ENCODE peak calls at places on chromosome 21, in eight cellular contexts. E, V, P, A, Y, G, I and X are unnamed samples.
A peak's percentile ranks its signal among the peaks of the same experiment; 100 is the strongest.

GRCh38 chr21:46639489-46640386 is 4.3 kb downstream of the PRMT2 start:
- DNase-seq in E (no peak), V (no peak), P (no peak), A (no peak), Y (no peak), G (no peak), I (no peak), X (peak; percentile 48)

GRCh38 chr21:36111238-36111637 is 23.6 kb upstream of the CBR3 start:
- DNase-seq in E (no peak), V (no peak), P (peak; percentile 80), A (no peak), Y (no peak), G (no peak), I (peak; percentile 57), X (no peak)

GRCh38 chr21:39863111-39863510 is 4.1 kb upstream of the PCP4 start:
- DNase-seq in E (no peak), V (no peak), P (no peak), A (peak; percentile 63), Y (peak; percentile 71), G (no peak), I (peak; percentile 65), X (no peak)

GRCh38 chr21:28712396-28712795 is 280.3 kb downstream of the LTN1 start:
- DNase-seq in E (no peak), V (no peak), P (no peak), A (no peak), Y (no peak), G (no peak), I (no peak), X (no peak)

GRCh38 chr21:14886001-14886400 is 178.8 kb downstream of the NRIP1 start:
- DNase-seq in E (no peak), V (no peak), P (no peak), A (no peak), Y (no peak), G (no peak), I (no peak), X (no peak)

GRCh38 chr21:24093032-24093431 is 1514.2 kb downstream of the MRPL39 start:
- DNase-seq in E (no peak), V (no peak), P (no peak), A (no peak), Y (no peak), G (no peak), I (no peak), X (no peak)

GRCh38 chr21:28674807-28675206 is 317.9 kb downstream of the LTN1 start:
- DNase-seq in E (no peak), V (no peak), P (no peak), A (no peak), Y (no peak), G (no peak), I (no peak), X (no peak)

GRCh38 chr21:45288441-45288841 is 746 bp upstream of the POFUT2 start:
- DNase-seq in E (peak; percentile 66), V (peak; percentile 46), P (peak; percentile 80), A (peak; percentile 30), Y (no peak), G (no peak), I (no peak), X (no peak)

GRCh38 chr21:21688877-21689276 is 690.7 kb downstream of the NCAM2 start:
- DNase-seq in E (no peak), V (peak; percentile 58), P (peak; percentile 34), A (no peak), Y (no peak), G (no peak), I (no peak), X (peak; percentile 62)

GRCh38 chr21:45309069-45309521 is 21.4 kb upstream of the POFUT2 start:
- DNase-seq in E (no peak), V (peak; percentile 84), P (peak; percentile 88), A (peak; percentile 47), Y (no peak), G (peak; percentile 77), I (peak; percentile 74), X (peak; percentile 76)

GRCh38 chr21:46110499-46111192 is 12.7 kb downstream of the COL6A2 start:
- DNase-seq in E (peak; percentile 89), V (peak; percentile 39), P (peak; percentile 67), A (peak; percentile 21), Y (peak; percentile 28), G (peak; percentile 79), I (peak; percentile 59), X (peak; percentile 35)

GRCh38 chr21:29185172-29185571 is 54.7 kb downstream of the MAP3K7CL start:
- DNase-seq in E (no peak), V (no peak), P (no peak), A (no peak), Y (no peak), G (no peak), I (no peak), X (no peak)

GRCh38 chr21:45532826-45533730 is 9.2 kb downstream of the SLC19A1 start:
- DNase-seq in E (peak; percentile 63), V (no peak), P (peak; percentile 79), A (peak; percentile 68), Y (no peak), G (peak; percentile 15), I (peak; percentile 56), X (no peak)

GRCh38 chr21:32829504-32829903 is 57.9 kb upstream of the PAXBP1 start:
- DNase-seq in E (no peak), V (no peak), P (no peak), A (no peak), Y (no peak), G (no peak), I (no peak), X (no peak)

GRCh38 chr21:45875416-45875760 is 106.2 kb upstream of the COL6A1 start:
- DNase-seq in E (no peak), V (no peak), P (no peak), A (no peak), Y (no peak), G (no peak), I (no peak), X (no peak)

DNA sequence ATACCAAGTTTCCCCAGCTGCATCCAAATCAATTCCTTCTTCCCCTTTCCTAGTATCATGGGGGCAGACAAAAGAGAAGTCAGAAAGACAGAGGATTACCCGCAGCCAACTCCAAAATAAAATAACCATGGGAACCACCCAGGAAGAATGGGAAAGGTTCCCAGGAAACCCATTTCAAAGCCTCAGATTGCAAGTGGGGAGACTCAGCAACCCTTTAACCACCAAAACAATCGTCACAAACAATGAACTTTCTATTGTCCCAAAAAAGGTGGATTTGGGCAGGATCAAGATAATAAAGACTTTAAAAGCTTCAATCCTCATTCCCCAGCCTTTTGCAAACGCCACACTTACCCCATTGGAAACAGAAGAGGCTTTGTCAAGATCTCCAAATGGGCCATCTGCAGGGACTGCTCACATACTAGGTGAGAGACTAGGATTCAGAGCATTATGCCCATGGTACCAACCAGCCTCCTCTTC is 5.1 kb downstream of the TIAM1 start:
- DNase-seq in E (no peak), V (no peak), P (no peak), A (no peak), Y (no peak), G (no peak), I (no peak), X (no peak)
- H3K27ac ChIP-seq in E (no peak overlapping the region), V (no peak overlapping the region), P (no peak overlapping the region), A (no peak overlapping the region), Y (no peak overlapping the region), G (no peak overlapping the region), I (no peak overlapping the region), X (no peak overlapping the region)

GRCh38 chr21:38487906-38488639 is 10.2 kb downstream of the ERG start:
- DNase-seq in E (no peak), V (no peak), P (no peak), A (no peak), Y (no peak), G (no peak), I (no peak), X (no peak)
- H3K4me1 ChIP-seq in E (peaks cover 7% of the 10 kb centered on the region), V (no peaks in the 10 kb centered on the region), P (peaks cover 84% of the 10 kb centered on the region), A (peaks cover 13% of the 10 kb centered on the region), Y (peaks cover 9% of the 10 kb centered on the region), G (peaks cover 88% of the 10 kb centered on the region), I (peaks cover 46% of the 10 kb centered on the region), X (peaks cover 13% of the 10 kb centered on the region)

DNA sequence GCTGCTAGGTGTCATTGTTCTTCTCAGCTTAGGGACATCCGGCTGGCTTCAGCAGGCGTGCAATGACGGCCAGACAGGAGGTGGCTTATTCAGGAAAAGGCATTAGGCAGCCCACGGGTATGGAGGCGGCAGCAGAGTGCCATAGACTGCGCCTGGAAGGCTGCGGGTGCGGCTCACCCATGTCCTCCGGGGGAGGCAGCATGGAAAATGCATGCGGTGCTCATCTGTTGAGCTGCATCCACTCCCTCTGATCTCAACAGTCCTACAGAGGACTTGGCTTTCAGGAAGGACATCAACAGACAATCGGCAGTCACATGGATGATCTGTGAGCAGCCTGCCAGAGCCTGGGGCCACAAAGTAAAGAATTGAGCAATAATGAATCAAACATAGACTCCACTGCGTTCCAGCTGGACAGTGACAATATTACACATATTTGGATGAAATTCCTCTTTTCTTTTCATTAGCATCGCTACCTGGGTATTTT is 42.9 kb downstream of the UMODL1 start:
- DNase-seq in E (no peak), V (no peak), P (no peak), A (no peak), Y (no peak), G (no peak), I (no peak), X (no peak)
- TF ChIP-seq CTCF in E (no peak), V (no peak), P (no peak), A (no peak), Y (no peak), G (peak; percentile 16), I (no peak), X (no peak)

GRCh38 chr21:42381347-42381984 is 14.4 kb downstream of the TMPRSS3 start:
- DNase-seq in E (no peak), V (peak; percentile 76), P (peak; percentile 18), A (peak; percentile 65), Y (no peak), G (no peak), I (peak; percentile 58), X (peak; percentile 50)

GRCh38 chr21:42377951-42378340 is 11.6 kb upstream of the TFF1 start:
- DNase-seq in E (no peak), V (no peak), P (no peak), A (no peak), Y (no peak), G (no peak), I (no peak), X (no peak)

GRCh38 chr21:42378418-42378817 is 12.1 kb upstream of the TFF1 start:
- DNase-seq in E (no peak), V (no peak), P (no peak), A (no peak), Y (no peak), G (no peak), I (no peak), X (no peak)

GRCh38 chr21:42377211-42377950 is 11.0 kb upstream of the TFF1 start:
- DNase-seq in E (no peak), V (no peak), P (peak; percentile 58), A (no peak), Y (no peak), G (no peak), I (peak; percentile 4), X (no peak)

DNA sequence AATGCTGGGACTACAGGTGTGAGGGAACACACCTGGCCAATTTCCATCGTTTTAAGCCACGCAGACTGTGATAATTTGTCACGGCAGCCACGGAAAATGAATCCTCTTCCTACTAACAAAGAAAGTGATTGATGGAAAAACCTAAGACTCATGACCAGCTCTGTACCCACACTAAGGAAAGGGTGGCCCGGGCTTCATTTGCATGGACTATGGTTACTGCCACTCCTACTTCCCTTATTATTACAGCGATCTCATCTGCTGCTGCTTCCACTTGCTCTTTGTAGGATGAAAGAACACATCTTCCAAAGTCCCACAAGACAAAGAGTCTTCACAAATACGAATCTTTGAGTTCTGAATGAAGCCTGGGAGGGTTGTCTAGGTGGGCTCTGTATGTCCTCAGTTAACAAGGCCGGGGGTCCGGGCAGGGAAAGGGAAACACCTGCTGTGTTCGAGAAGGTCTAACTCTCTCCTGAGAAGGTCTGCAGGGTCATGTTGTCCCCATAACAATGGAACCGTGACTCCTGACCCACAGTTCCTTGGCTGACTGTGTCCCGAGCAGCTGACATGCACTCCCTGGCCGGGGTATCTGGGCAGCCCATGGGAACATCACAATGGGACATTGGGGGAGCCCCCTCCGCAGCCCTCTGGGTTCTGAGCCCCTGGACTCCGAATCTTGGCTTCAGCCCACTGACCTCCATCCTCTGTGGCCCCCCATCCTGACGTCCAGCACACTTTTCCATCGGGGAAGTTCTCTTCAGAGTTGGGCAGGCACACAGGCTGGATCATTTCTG is 13.3 kb upstream of the TFF1 start:
- DNase-seq in E (no peak), V (no peak), P (no peak), A (no peak), Y (no peak), G (no peak), I (no peak), X (no peak)
- H3K27ac ChIP-seq in E (no peak overlapping the region), V (no peak overlapping the region), P (no peak overlapping the region), A (no peak overlapping the region), Y (no peak overlapping the region), G (no peak overlapping the region), I (no peak overlapping the region), X (no peak overlapping the region)